ENCODE peak calls at places on chromosomes 11 and 22, in four cellular contexts. W, C, M and Z are unnamed samples.

GRCh38 chr11:4480577-4481539 is 1.6 kb upstream of the OR52K1 start:
- DNase-seq in W (no peak), C (no peak), M (peak; percentile 10), Z (peak; percentile 63)

GRCh38 chr11:19693146-19693545 is 19.5 kb upstream of the NAV2 start:
- DNase-seq in W (no peak), C (no peak), M (no peak), Z (no peak)

GRCh38 chr11:12235945-12236743 is 125.8 kb downstream of the MICAL2 start:
- DNase-seq in W (peak; percentile 78), C (no peak), M (peak; percentile 74), Z (peak; percentile 79)

GRCh38 chr22:28025866-28026575 is 107.0 kb upstream of the PITPNB start:
- DNase-seq in W (no peak), C (peak; percentile 4), M (no peak), Z (no peak)

GRCh38 chr11:35584321-35584720 is 33.9 kb upstream of the FJX1 start:
- DNase-seq in W (peak; percentile 32), C (no peak), M (peak; percentile 65), Z (peak; percentile 89)

GRCh38 chr22:34414467-34415440 is 494.5 kb upstream of the LARGE1 start:
- DNase-seq in W (peak; percentile 0), C (no peak), M (peak; percentile 25), Z (no peak)

GRCh38 chr11:47860526-47860925 is 12.4 kb upstream of the NUP160 start:
- DNase-seq in W (no peak), C (no peak), M (no peak), Z (no peak)

GRCh38 chr22:38700271-38700788 is 413 bp downstream of the JOSD1 start:
- DNase-seq in W (peak; percentile 78), C (no peak), M (peak; percentile 46), Z (no peak)

GRCh38 chr11:16299884-16300778 is 56.2 kb downstream of the SOX6 start:
- DNase-seq in W (no peak), C (no peak), M (no peak), Z (no peak)

GRCh38 chr22:43413826-43414225 is 2.0 kb downstream of the MPPED1 start:
- DNase-seq in W (no peak), C (no peak), M (no peak), Z (no peak)

GRCh38 chr11:46977038-46977818 is 40.7 kb downstream of the CSTPP1 start:
- DNase-seq in W (no peak), C (no peak), M (no peak), Z (no peak)

GRCh38 chr11:211295-211694 is 3.8 kb downstream of the RIC8A start:
- DNase-seq in W (no peak), C (no peak), M (no peak), Z (no peak)

GRCh38 chr11:125494987-125495725 is 909 bp downstream of the FEZ1 start:
- DNase-seq in W (peak; percentile 49), C (peak; percentile 47), M (peak; percentile 39), Z (peak; percentile 71)

GRCh38 chr11:21811572-21811971 is 381.3 kb upstream of the ANO5 start:
- DNase-seq in W (no peak), C (no peak), M (no peak), Z (no peak)

GRCh38 chr11:115699733-115700132 is 195.5 kb upstream of the CADM1 start:
- DNase-seq in W (no peak), C (no peak), M (peak; percentile 78), Z (no peak)

GRCh38 chr11:19722702-19723101 is 10.1 kb downstream of the NAV2 start:
- DNase-seq in W (no peak), C (no peak), M (no peak), Z (no peak)

GRCh38 chr22:44311855-44312170 is 938 bp downstream of the SHISAL1 start:
- DNase-seq in W (peak; percentile 90), C (no peak), M (peak; percentile 80), Z (no peak)

GRCh38 chr22:26610072-26610958 is 7.5 kb downstream of the CRYBB1 start:
- DNase-seq in W (peak; percentile 86), C (no peak), M (peak; percentile 94), Z (peak; percentile 87)

GRCh38 chr11:26219506-26220117 is 112.3 kb upstream of the ANO3 start:
- DNase-seq in W (peak; percentile 61), C (no peak), M (no peak), Z (no peak)

GRCh38 chr11:10444725-10445286 is 10.3 kb upstream of the AMPD3 start:
- DNase-seq in W (no peak), C (no peak), M (no peak), Z (no peak)

GRCh38 chr22:49123621-49124192 is 704.0 kb downstream of the BRD1 start:
- DNase-seq in W (no peak), C (no peak), M (no peak), Z (no peak)

GRCh38 chr11:2767751-2768150 is 68.0 kb upstream of the KCNQ1OT1 start:
- DNase-seq in W (no peak), C (no peak), M (no peak), Z (no peak)

GRCh38 chr11:111384494-111384893 is 5.4 kb upstream of the POU2AF1 start:
- DNase-seq in W (no peak), C (no peak), M (no peak), Z (no peak)

GRCh38 chr11:126917531-126918204 is 82.9 kb downstream of the KIRREL3 start:
- DNase-seq in W (peak; percentile 77), C (no peak), M (peak; percentile 100), Z (peak; percentile 91)

GRCh38 chr11:118596226-118596625 is 11.2 kb upstream of the PHLDB1 start:
- DNase-seq in W (no peak), C (no peak), M (no peak), Z (no peak)

GRCh38 chr11:48098024-48098423 is 117.7 kb downstream of the PTPRJ start:
- DNase-seq in W (no peak), C (no peak), M (no peak), Z (no peak)

GRCh38 chr11:32043737-32044515 is 46.9 kb upstream of the RCN1 start:
- DNase-seq in W (peak; percentile 37), C (no peak), M (peak; percentile 47), Z (no peak)

GRCh38 chr11:134543144-134544044 is 131.4 kb upstream of the B3GAT1 start:
- DNase-seq in W (no peak), C (no peak), M (no peak), Z (no peak)

GRCh38 chr11:28153586-28153985 is 45.4 kb downstream of the METTL15 start:
- DNase-seq in W (no peak), C (no peak), M (peak; percentile 31), Z (no peak)

GRCh38 chr11:101909087-101909486 is 5.7 kb upstream of the CEP126 start:
- DNase-seq in W (no peak), C (no peak), M (peak; percentile 9), Z (no peak)

GRCh38 chr11:41334007-41334933 is 125.2 kb downstream of the LRRC4C start:
- DNase-seq in W (no peak), C (no peak), M (no peak), Z (no peak)

GRCh38 chr11:69398529-69399492 is 82.7 kb upstream of the LINC01488 start:
- DNase-seq in W (peak; percentile 30), C (no peak), M (peak; percentile 79), Z (peak; percentile 65)

GRCh38 chr11:124971810-124972209 is 17.8 kb downstream of the CCDC15 start:
- DNase-seq in W (no peak), C (no peak), M (no peak), Z (no peak)

GRCh38 chr22:24178502-24179440 is 2.5 kb upstream of the SUSD2 start:
- DNase-seq in W (peak; percentile 13), C (no peak), M (no peak), Z (no peak)

GRCh38 chr11:3206128-3206921 is 12.3 kb downstream of the MRGPRG start:
- DNase-seq in W (no peak), C (no peak), M (no peak), Z (no peak)

GRCh38 chr11:76577199-76577920 is 93.2 kb downstream of the LRRC32 start:
- DNase-seq in W (peak; percentile 93), C (no peak), M (peak; percentile 73), Z (peak; percentile 47)

GRCh38 chr11:76578655-76579046 is 91.9 kb downstream of the LRRC32 start:
- DNase-seq in W (peak; percentile 77), C (peak; percentile 48), M (no peak), Z (no peak)

GRCh38 chr11:76579752-76580151 is 90.8 kb downstream of the LRRC32 start:
- DNase-seq in W (no peak), C (no peak), M (no peak), Z (no peak)

GRCh38 chr11:76577921-76578654 is 92.5 kb downstream of the LRRC32 start:
- DNase-seq in W (no peak), C (no peak), M (no peak), Z (no peak)

DNA sequence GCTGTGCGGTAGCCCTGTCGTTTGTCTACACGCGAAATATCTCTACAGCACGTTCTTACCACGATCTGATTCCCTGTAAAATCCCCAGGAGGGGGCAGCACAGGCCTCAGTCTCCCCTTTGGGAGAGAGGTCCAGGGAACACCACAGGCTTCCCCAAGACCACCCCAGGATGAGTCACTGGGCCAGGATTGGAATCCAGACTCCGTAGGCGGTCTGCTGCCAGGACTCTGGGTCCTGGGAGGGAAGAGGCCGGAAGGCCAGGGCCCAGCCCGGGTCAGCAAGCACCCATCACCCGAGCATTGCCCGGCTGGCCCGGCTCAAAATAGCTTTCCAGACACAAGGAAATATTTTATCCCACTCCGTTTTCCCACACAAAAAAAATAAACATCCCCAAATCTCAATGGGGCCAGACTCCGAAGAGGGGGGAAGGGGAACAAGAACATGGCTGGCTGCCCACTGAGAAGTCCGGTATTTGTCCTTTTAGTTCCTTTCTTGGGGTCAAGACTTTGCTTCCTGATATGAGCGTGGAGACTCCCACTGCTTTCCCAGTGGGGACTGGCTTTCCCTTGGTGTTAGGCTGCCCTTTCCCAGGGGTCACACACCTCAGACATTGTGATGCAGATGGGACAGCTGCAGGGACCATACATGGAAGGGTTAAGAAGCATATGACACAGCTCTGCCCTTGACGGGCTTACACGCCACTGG is 91.3 kb downstream of the LRRC32 start:
- DNase-seq in W (peak; percentile 87), C (peak; percentile 63), M (no peak), Z (no peak)
- TF ChIP-seq CTCF in W (peak; percentile 45), C (peak; percentile 40), M (no peak), Z (no peak)

DNA sequence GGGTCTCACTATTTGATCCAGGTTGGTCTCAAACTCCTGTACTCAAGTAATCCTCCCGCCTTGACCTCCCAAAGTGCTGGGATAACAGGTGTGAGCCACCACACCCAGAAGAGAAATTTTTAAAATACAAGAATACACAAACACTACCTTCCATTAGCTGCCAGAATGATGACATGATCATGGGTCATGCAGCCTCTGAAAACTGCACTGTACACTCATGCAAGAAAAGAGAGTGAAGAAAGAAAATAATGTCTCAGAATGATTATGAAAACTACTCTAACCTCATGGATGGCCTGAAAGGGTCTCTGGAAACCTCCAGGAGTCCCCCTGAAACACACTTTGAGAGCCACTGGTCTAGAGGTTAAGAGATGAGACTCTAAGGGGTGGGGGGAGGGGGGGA is 18.8 kb downstream of the VPS37C start:
- DNase-seq in W (no peak), C (no peak), M (no peak), Z (peak; percentile 62)
- H3K4me3 ChIP-seq in W (no peak overlapping the region), C (no peak overlapping the region), M (no peak overlapping the region), Z (no peak overlapping the region)

GRCh38 chr11:73372371-73372993 is 3.7 kb upstream of the RELT start:
- DNase-seq in W (peak; percentile 27), C (no peak), M (peak; percentile 31), Z (peak; percentile 60)
- TF ChIP-seq CTCF in W (peak; percentile 36), C (no peak), M (peak; percentile 38), Z (peak; percentile 11)

GRCh38 chr22:30308518-30309230 is 18.1 kb downstream of the TBC1D10A start:
- DNase-seq in W (no peak), C (no peak), M (peak; percentile 72), Z (peak; percentile 66)
- H3K4me3 ChIP-seq in W (no peak overlapping the region), C (no peak overlapping the region), M (no peak overlapping the region), Z (no peak overlapping the region)